ENCODE peak calls at places on chromosome 20, in six cellular contexts. K is NCI-H510A; X is CD4-positive, alpha-beta T cell; B is mammary epithelial cell; Z is lower lobe of right lung; H is BJ. F is an unnamed sample.
A peak's percentile ranks its signal among the peaks of the same experiment; 100 is the strongest.

GRCh38 chr20:48777005-48777404 is 50.8 kb downstream of the PREX1 start:
- DNase-seq in K (no peak), X (no peak), B (no peak), Z (no peak), H (no peak), F (no peak)

GRCh38 chr20:12152996-12153395 is 235.3 kb downstream of the BTBD3 start:
- DNase-seq in K (no peak), X (no peak), B (peak; percentile 98), Z (no peak), H (no peak), F (no peak)

GRCh38 chr20:33654680-33655161 is 7.4 kb upstream of the C20orf144 start:
- DNase-seq in K (peak; percentile 42), X (no peak), B (no peak), Z (peak; percentile 40), H (no peak), F (no peak)

GRCh38 chr20:41440882-41441281 is 74.3 kb upstream of the EMILIN3 start:
- DNase-seq in K (no peak), X (no peak), B (no peak), Z (no peak), H (no peak), F (no peak)

GRCh38 chr20:50172347-50173013 is 18.1 kb upstream of the CEBPB start:
- DNase-seq in K (peak; percentile 70), X (no peak), B (peak; percentile 79), Z (peak; percentile 92), H (no peak), F (peak; percentile 44)

GRCh38 chr20:57941121-57941522 is 231.3 kb upstream of the PMEPA1 start:
- DNase-seq in K (no peak), X (no peak), B (no peak), Z (no peak), H (no peak), F (no peak)

GRCh38 chr20:62780204-62780603 is 16.1 kb upstream of the MRGBP start:
- DNase-seq in K (no peak), X (no peak), B (no peak), Z (no peak), H (no peak), F (no peak)

GRCh38 chr20:19284400-19285178 is 72.1 kb downstream of the SLC24A3 start:
- DNase-seq in K (peak; percentile 64), X (no peak), B (no peak), Z (no peak), H (no peak), F (no peak)

GRCh38 chr20:18007534-18008292 is 38.9 kb downstream of the MGME1 start:
- DNase-seq in K (no peak), X (no peak), B (no peak), Z (no peak), H (no peak), F (no peak)

GRCh38 chr20:58054082-58054481 is 174.4 kb downstream of the ANKRD60 start:
- DNase-seq in K (no peak), X (no peak), B (no peak), Z (no peak), H (no peak), F (no peak)

GRCh38 chr20:44228465-44229258 is 18.1 kb upstream of the OSER1 start:
- DNase-seq in K (no peak), X (no peak), B (no peak), Z (no peak), H (no peak), F (no peak)

GRCh38 chr20:58884966-58885365 is 32.5 kb downstream of the GNAS start:
- DNase-seq in K (no peak), X (no peak), B (no peak), Z (no peak), H (no peak), F (no peak)

GRCh38 chr20:9551808-9552550 is 37.6 kb downstream of the LAMP5 start:
- DNase-seq in K (no peak), X (no peak), B (no peak), Z (no peak), H (no peak), F (no peak)

GRCh38 chr20:48826064-48826463 is 1.7 kb downstream of the PREX1 start:
- DNase-seq in K (no peak), X (no peak), B (no peak), Z (no peak), H (no peak), F (no peak)

GRCh38 chr20:42020316-42020715 is 402.1 kb upstream of the CHD6 start:
- DNase-seq in K (no peak), X (no peak), B (no peak), Z (no peak), H (no peak), F (no peak)

GRCh38 chr20:48215536-48215935 is 430.3 kb upstream of the SULF2 start:
- DNase-seq in K (no peak), X (no peak), B (peak; percentile 15), Z (no peak), H (no peak), F (no peak)

GRCh38 chr20:53984781-53985518 is 85.4 kb downstream of the BCAS1 start:
- DNase-seq in K (no peak), X (no peak), B (no peak), Z (no peak), H (no peak), F (no peak)

GRCh38 chr20:34311118-34312023 is 8.2 kb upstream of the AHCY start:
- DNase-seq in K (peak; percentile 67), X (no peak), B (no peak), Z (no peak), H (no peak), F (no peak)

GRCh38 chr20:31977080-31977479 is 9.1 kb downstream of the XKR7 start:
- DNase-seq in K (no peak), X (no peak), B (no peak), Z (no peak), H (no peak), F (no peak)

GRCh38 chr20:46330831-46331371 is 22.6 kb upstream of the CDH22 start:
- DNase-seq in K (no peak), X (no peak), B (no peak), Z (no peak), H (no peak), F (no peak)

GRCh38 chr20:32052792-32053362 is 835 bp downstream of the HCK start:
- DNase-seq in K (no peak), X (no peak), B (no peak), Z (peak; percentile 90), H (no peak), F (no peak)

GRCh38 chr20:1373614-1374013 is 19.2 kb downstream of the FKBP1A start:
- DNase-seq in K (no peak), X (no peak), B (no peak), Z (no peak), H (no peak), F (no peak)

GRCh38 chr20:34583524-34583923 is 25.0 kb downstream of the MAP1LC3A start:
- DNase-seq in K (no peak), X (no peak), B (no peak), Z (no peak), H (no peak), F (no peak)

GRCh38 chr20:6178537-6178936 is 55.7 kb upstream of the FERMT1 start:
- DNase-seq in K (no peak), X (no peak), B (peak; percentile 32), Z (no peak), H (no peak), F (no peak)

GRCh38 chr20:11716239-11716944 is 201.3 kb upstream of the BTBD3 start:
- DNase-seq in K (peak; percentile 23), X (no peak), B (peak; percentile 71), Z (no peak), H (peak; percentile 78), F (no peak)

GRCh38 chr20:41571006-41571405 is 47.2 kb downstream of the CHD6 start:
- DNase-seq in K (no peak), X (no peak), B (no peak), Z (no peak), H (no peak), F (no peak)

GRCh38 chr20:63027425-63028389 is 20.9 kb upstream of the BHLHE23 start:
- DNase-seq in K (no peak), X (no peak), B (no peak), Z (peak; percentile 26), H (no peak), F (peak; percentile 62)

GRCh38 chr20:38885357-38885756 is 40.9 kb upstream of the FAM83D start:
- DNase-seq in K (no peak), X (no peak), B (no peak), Z (no peak), H (no peak), F (no peak)

GRCh38 chr20:39110819-39111136 is 148.6 kb downstream of the DHX35 start:
- DNase-seq in K (no peak), X (no peak), B (no peak), Z (no peak), H (no peak), F (no peak)

GRCh38 chr20:37961016-37961415 is 58.1 kb downstream of the VSTM2L start:
- DNase-seq in K (no peak), X (no peak), B (no peak), Z (no peak), H (no peak), F (no peak)

GRCh38 chr20:48773837-48774418 is 53.9 kb downstream of the PREX1 start:
- DNase-seq in K (no peak), X (no peak), B (no peak), Z (peak; percentile 70), H (no peak), F (no peak)

GRCh38 chr20:31537859-31538245 is 23.6 kb downstream of the HM13 start:
- DNase-seq in K (no peak), X (no peak), B (no peak), Z (no peak), H (no peak), F (no peak)

GRCh38 chr20:17406191-17406590 is 125.0 kb downstream of the BFSP1 start:
- DNase-seq in K (no peak), X (no peak), B (no peak), Z (no peak), H (no peak), F (no peak)

GRCh38 chr20:62707281-62707941 is 1.2 kb upstream of the NTSR1 start:
- DNase-seq in K (no peak), X (no peak), B (no peak), Z (no peak), H (no peak), F (no peak)

F was measured in DMS79.